ENCODE peak calls at places on chromosomes 5 and 9, in seven cellular contexts. W, S, M, D, C, K and V are unnamed samples.
A peak's percentile ranks its signal among the peaks of the same experiment; 100 is the strongest.

GRCh38 chr5:73564644-73565165 is 734 bp downstream of the ANKRA2 start:
- DNase-seq in C (no peak), K (no peak), M (no peak), D (no peak), W (no peak), S (peak; percentile 4), V (no peak)

GRCh38 chr5:121797677-121798518 is 53.8 kb upstream of the FTMT start:
- DNase-seq in K (no peak), D (no peak), C (no peak), M (no peak), W (no peak), S (no peak), V (no peak)

GRCh38 chr5:135825373-135826220 is 8.9 kb upstream of the SLC25A48 start:
- DNase-seq in D (no peak), K (no peak), M (no peak), W (no peak), C (no peak), S (no peak), V (no peak)

GRCh38 chr5:160260006-160260775 is 30.9 kb downstream of the FABP6 start:
- DNase-seq in M (no peak), K (no peak), C (no peak), W (no peak), D (no peak), S (peak; percentile 6), V (no peak)

GRCh38 chr9:128733256-128733655 is 9.3 kb upstream of the ZDHHC12 start:
- DNase-seq in M (peak; percentile 58), S (peak; percentile 69), C (peak; percentile 35), K (peak; percentile 97), W (peak; percentile 70), D (peak; percentile 47), V (peak; percentile 20)

GRCh38 chr9:130240410-130241197 is 25.0 kb upstream of the HMCN2 start:
- DNase-seq in C (peak; percentile 52), D (peak; percentile 65), S (peak; percentile 81), M (no peak), K (peak; percentile 72), W (peak; percentile 66), V (peak; percentile 38)

GRCh38 chr9:113624721-113625120 is 161.2 kb downstream of the RGS3 start:
- DNase-seq in W (peak; percentile 71), C (peak; percentile 35), M (no peak), D (no peak), K (peak; percentile 14), S (peak; percentile 40), V (no peak)

GRCh38 chr9:18422296-18423036 is 51.5 kb upstream of the ADAMTSL1 start:
- DNase-seq in W (no peak), C (no peak), D (no peak), K (no peak), S (no peak), M (no peak), V (no peak)

GRCh38 chr9:120366646-120367019 is 213.3 kb downstream of the CDK5RAP2 start:
- DNase-seq in K (peak; percentile 70), C (peak; percentile 76), M (no peak), W (peak; percentile 72), D (no peak), S (peak; percentile 82), V (no peak)

GRCh38 chr5:59133801-59134261 is 551.0 kb downstream of the RAB3C start:
- DNase-seq in M (no peak), S (peak; percentile 83), C (peak; percentile 6), D (no peak), W (no peak), K (no peak), V (no peak)

GRCh38 chr9:72300884-72301283 is 64.1 kb downstream of the ZFAND5 start:
- DNase-seq in S (no peak), D (no peak), K (no peak), W (no peak), C (no peak), M (no peak), V (no peak)

GRCh38 chr9:123460091-123460490 is 104.1 kb downstream of the CRB2 start:
- DNase-seq in K (no peak), W (no peak), C (no peak), S (no peak), D (no peak), M (no peak), V (no peak)

GRCh38 chr9:93387791-93388190 is 63.7 kb upstream of the FAM120A start:
- DNase-seq in C (no peak), D (no peak), M (no peak), S (no peak), K (no peak), W (no peak), V (no peak)

GRCh38 chr9:109182940-109183798 is 16.1 kb upstream of the FRRS1L start:
- DNase-seq in C (peak; percentile 55), W (no peak), K (peak; percentile 72), S (peak; percentile 15), M (no peak), D (no peak), V (no peak)

GRCh38 chr9:38281196-38281595 is 111.3 kb upstream of the ALDH1B1 start:
- DNase-seq in W (no peak), M (no peak), D (no peak), C (no peak), K (no peak), S (no peak), V (no peak)

GRCh38 chr9:73577867-73578266 is 426.2 kb downstream of the ANXA1 start:
- DNase-seq in S (no peak), K (no peak), M (no peak), W (no peak), D (no peak), C (peak; percentile 2), V (no peak)

GRCh38 chr5:80002677-80003076 is 11.6 kb upstream of the MTX3 start:
- DNase-seq in M (no peak), K (no peak), W (no peak), S (no peak), C (no peak), D (no peak), V (no peak)

GRCh38 chr5:99955006-99955405 is 580.2 kb upstream of the FAM174A start:
- DNase-seq in K (no peak), M (no peak), D (no peak), C (no peak), S (no peak), W (no peak), V (no peak)

GRCh38 chr5:80810425-80810824 is 149.7 kb upstream of the RASGRF2 start:
- DNase-seq in S (no peak), W (no peak), D (no peak), C (no peak), M (no peak), K (no peak), V (no peak)

GRCh38 chr9:134333234-134333873 is 7.1 kb downstream of the RXRA start:
- DNase-seq in S (no peak), M (no peak), C (no peak), W (no peak), D (no peak), K (no peak), V (no peak)

GRCh38 chr9:31304576-31304975 is 1079.9 kb upstream of the ACO1 start:
- DNase-seq in S (peak; percentile 12), M (no peak), D (no peak), K (no peak), C (peak; percentile 21), W (no peak), V (no peak)

GRCh38 chr9:14935099-14935710 is 25.0 kb upstream of the FREM1 start:
- DNase-seq in W (no peak), C (no peak), K (no peak), D (no peak), S (no peak), M (no peak), V (no peak)

GRCh38 chr9:22237497-22238363 is 208.9 kb upstream of the DMRTA1 start:
- DNase-seq in C (peak; percentile 78), D (no peak), K (no peak), W (no peak), S (peak; percentile 92), M (no peak), V (no peak)

GRCh38 chr9:113579270-113580040 is 115.9 kb downstream of the RGS3 start:
- DNase-seq in M (no peak), W (peak; percentile 81), S (peak; percentile 33), K (no peak), D (no peak), C (no peak), V (peak; percentile 18)

GRCh38 chr9:127837346-127837745 is 17.1 kb downstream of the ENG start:
- DNase-seq in W (no peak), C (no peak), K (no peak), S (no peak), M (no peak), D (no peak), V (no peak)

GRCh38 chr5:174317261-174317894 is 271.9 kb downstream of the NSG2 start:
- DNase-seq in S (peak; percentile 32), W (no peak), M (peak; percentile 51), K (peak; percentile 76), C (peak; percentile 80), D (no peak), V (no peak)

GRCh38 chr5:77492653-77493000 is 511 bp upstream of the WDR41 start:
- DNase-seq in D (no peak), M (no peak), C (no peak), K (no peak), W (no peak), S (no peak), V (no peak)
- H3K27ac ChIP-seq in D (peak overlapping the region; percentile 97), M (peak overlapping the region; percentile 6), C (no peak overlapping the region), K (no peak overlapping the region), W (no peak overlapping the region), S (no peak overlapping the region), V (peak overlapping the region; percentile 93)

DNA sequence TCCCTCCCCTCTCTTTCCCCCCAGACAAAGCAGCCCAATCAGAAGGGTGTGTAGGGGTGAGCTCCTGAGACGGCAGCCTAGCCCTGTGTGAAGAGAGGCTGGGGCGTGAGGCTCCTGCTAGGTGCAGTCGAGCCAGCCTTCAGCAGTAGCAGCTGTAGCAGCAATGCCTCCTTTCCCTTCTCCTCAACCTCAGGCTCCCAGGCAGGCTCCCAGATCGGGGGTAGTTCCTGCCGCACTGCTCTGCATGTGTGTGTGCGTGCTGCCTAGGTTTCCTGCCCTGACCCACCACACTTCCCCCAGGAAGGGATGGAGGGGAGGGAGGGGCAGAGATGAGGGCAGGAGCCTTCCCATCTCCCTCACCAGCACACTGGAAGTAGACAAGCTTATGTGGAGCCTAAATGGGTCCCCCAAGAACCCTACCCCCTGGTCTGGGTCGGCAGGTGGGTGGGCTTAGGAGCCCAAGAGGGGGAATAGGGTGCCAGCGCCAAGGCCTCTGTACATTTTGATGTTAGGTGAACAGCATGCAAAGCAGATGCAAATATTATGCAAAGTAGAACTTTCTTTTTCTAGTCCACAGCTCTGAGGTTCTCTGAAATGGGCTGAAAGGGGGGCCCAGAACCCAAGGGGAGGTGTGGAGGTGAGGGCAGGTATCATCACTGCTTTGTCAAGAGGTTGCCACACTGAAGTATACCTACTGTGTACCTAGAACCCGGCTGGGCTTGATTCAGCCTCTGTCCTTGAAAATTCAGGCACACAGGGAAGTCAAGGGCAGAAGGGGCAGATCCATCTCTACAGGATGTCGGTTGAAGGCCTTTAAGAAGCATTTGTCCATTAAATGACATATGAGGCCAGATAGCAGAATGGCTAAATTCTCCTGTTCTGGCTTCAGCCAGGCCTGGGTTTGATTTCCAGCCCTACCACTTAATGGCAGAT is 57.8 kb downstream of the CXXC5 start:
- DNase-seq in M (no peak), K (no peak), D (no peak), C (no peak), W (no peak), S (no peak), V (no peak)
- H3K27ac ChIP-seq in M (peak overlapping the region; percentile 6), K (no peak overlapping the region), D (no peak overlapping the region), C (no peak overlapping the region), W (no peak overlapping the region), S (no peak overlapping the region), V (no peak overlapping the region)

GRCh38 chr5:55316842-55317241 is 9.1 kb downstream of the MTREX start:
- DNase-seq in C (no peak), D (no peak), M (no peak), K (no peak), S (no peak), W (no peak), V (no peak)
- H3K27ac ChIP-seq in C (no peak overlapping the region), D (no peak overlapping the region), M (no peak overlapping the region), K (no peak overlapping the region), S (no peak overlapping the region), W (no peak overlapping the region), V (no peak overlapping the region)

GRCh38 chr5:14810941-14811573 is 60.5 kb downstream of the ANKH start:
- DNase-seq in C (no peak), S (no peak), K (no peak), W (no peak), D (no peak), M (no peak), V (no peak)
- H3K27ac ChIP-seq in C (peak overlapping the region; percentile 78), S (peak overlapping the region; percentile 95), K (no peak overlapping the region), W (no peak overlapping the region), D (no peak overlapping the region), M (no peak overlapping the region), V (peak overlapping the region; percentile 43)